ENCODE peak calls at places on chromosome 1, in seven cellular contexts. One of them, this sample, is unnamed.

GRCh38 chr1:7702365-7702764 is 68.7 kb upstream of the VAMP3 start:
- DNase-seq in cardiac muscle cell: no peak
- DNase-seq in heart right ventricle: no peak
- DNase-seq in colonic mucosa: no peak
- DNase-seq in tibial artery: no peak
- DNase-seq in dorsolateral prefrontal cortex: no peak
- DNase-seq in CD4-positive, alpha-beta memory T cell: no peak
- DNase-seq in this sample: no peak

GRCh38 chr1:15403962-15404580 is 5.6 kb upstream of the EFHD2 start:
- DNase-seq in cardiac muscle cell: no peak
- DNase-seq in heart right ventricle: no peak
- DNase-seq in colonic mucosa: no peak
- DNase-seq in tibial artery: no peak
- DNase-seq in dorsolateral prefrontal cortex: no peak
- DNase-seq in CD4-positive, alpha-beta memory T cell: no peak
- DNase-seq in this sample: no peak

GRCh38 chr1:22978299-22978698 is 5.6 kb upstream of the LACTBL1 start:
- DNase-seq in cardiac muscle cell: peak; percentile 7
- DNase-seq in heart right ventricle: no peak
- DNase-seq in colonic mucosa: no peak
- DNase-seq in tibial artery: no peak
- DNase-seq in dorsolateral prefrontal cortex: no peak
- DNase-seq in CD4-positive, alpha-beta memory T cell: no peak
- DNase-seq in this sample: no peak

GRCh38 chr1:179818743-179819173 is 58.8 kb downstream of the TOR1AIP2 start:
- DNase-seq in cardiac muscle cell: peak; percentile 58
- DNase-seq in heart right ventricle: peak; percentile 31
- DNase-seq in colonic mucosa: no peak
- DNase-seq in tibial artery: no peak
- DNase-seq in dorsolateral prefrontal cortex: no peak
- DNase-seq in CD4-positive, alpha-beta memory T cell: no peak
- DNase-seq in this sample: no peak

GRCh38 chr1:54927475-54928240 is 40.7 kb upstream of the DHCR24 start:
- DNase-seq in cardiac muscle cell: peak; percentile 75
- DNase-seq in heart right ventricle: no peak
- DNase-seq in colonic mucosa: no peak
- DNase-seq in tibial artery: no peak
- DNase-seq in dorsolateral prefrontal cortex: no peak
- DNase-seq in CD4-positive, alpha-beta memory T cell: no peak
- DNase-seq in this sample: no peak

GRCh38 chr1:150813028-150813707 is 5.1 kb upstream of the CTSK start:
- DNase-seq in cardiac muscle cell: peak; percentile 82
- DNase-seq in heart right ventricle: peak; percentile 45
- DNase-seq in colonic mucosa: peak; percentile 84
- DNase-seq in tibial artery: peak; percentile 66
- DNase-seq in dorsolateral prefrontal cortex: peak; percentile 42
- DNase-seq in CD4-positive, alpha-beta memory T cell: no peak
- DNase-seq in this sample: peak; percentile 55

GRCh38 chr1:230031131-230031530 is 35.9 kb upstream of the GALNT2 start:
- DNase-seq in cardiac muscle cell: no peak
- DNase-seq in heart right ventricle: no peak
- DNase-seq in colonic mucosa: no peak
- DNase-seq in tibial artery: no peak
- DNase-seq in dorsolateral prefrontal cortex: no peak
- DNase-seq in CD4-positive, alpha-beta memory T cell: no peak
- DNase-seq in this sample: no peak

GRCh38 chr1:54809496-54810074 is 8.5 kb upstream of the TTC22 start:
- DNase-seq in cardiac muscle cell: no peak
- DNase-seq in heart right ventricle: no peak
- DNase-seq in colonic mucosa: no peak
- DNase-seq in tibial artery: no peak
- DNase-seq in dorsolateral prefrontal cortex: no peak
- DNase-seq in CD4-positive, alpha-beta memory T cell: no peak
- DNase-seq in this sample: no peak

GRCh38 chr1:14504517-14504916 is 94.0 kb upstream of the KAZN start:
- DNase-seq in cardiac muscle cell: no peak
- DNase-seq in heart right ventricle: no peak
- DNase-seq in colonic mucosa: no peak
- DNase-seq in tibial artery: no peak
- DNase-seq in dorsolateral prefrontal cortex: no peak
- DNase-seq in CD4-positive, alpha-beta memory T cell: no peak
- DNase-seq in this sample: no peak

GRCh38 chr1:87061742-87062156 is 147.3 kb downstream of the HS2ST1 start:
- DNase-seq in cardiac muscle cell: peak; percentile 25
- DNase-seq in heart right ventricle: no peak
- DNase-seq in colonic mucosa: no peak
- DNase-seq in tibial artery: no peak
- DNase-seq in dorsolateral prefrontal cortex: no peak
- DNase-seq in CD4-positive, alpha-beta memory T cell: peak; percentile 6
- DNase-seq in this sample: no peak

GRCh38 chr1:10891081-10891480 is 94.6 kb upstream of the CASZ1 start:
- DNase-seq in cardiac muscle cell: no peak
- DNase-seq in heart right ventricle: no peak
- DNase-seq in colonic mucosa: no peak
- DNase-seq in tibial artery: no peak
- DNase-seq in dorsolateral prefrontal cortex: no peak
- DNase-seq in CD4-positive, alpha-beta memory T cell: no peak
- DNase-seq in this sample: no peak

GRCh38 chr1:15249032-15249601 is 2.1 kb downstream of the FHAD1 start:
- DNase-seq in cardiac muscle cell: peak; percentile 38
- DNase-seq in heart right ventricle: no peak
- DNase-seq in colonic mucosa: no peak
- DNase-seq in tibial artery: no peak
- DNase-seq in dorsolateral prefrontal cortex: no peak
- DNase-seq in CD4-positive, alpha-beta memory T cell: peak; percentile 44
- DNase-seq in this sample: no peak

GRCh38 chr1:241611063-241611462 is 29.1 kb downstream of the CHML start:
- DNase-seq in cardiac muscle cell: peak; percentile 75
- DNase-seq in heart right ventricle: no peak
- DNase-seq in colonic mucosa: no peak
- DNase-seq in tibial artery: no peak
- DNase-seq in dorsolateral prefrontal cortex: no peak
- DNase-seq in CD4-positive, alpha-beta memory T cell: peak; percentile 60
- DNase-seq in this sample: peak; percentile 61

GRCh38 chr1:214305164-214305751 is 24.3 kb downstream of the SMYD2 start:
- DNase-seq in cardiac muscle cell: no peak
- DNase-seq in heart right ventricle: no peak
- DNase-seq in colonic mucosa: no peak
- DNase-seq in tibial artery: no peak
- DNase-seq in dorsolateral prefrontal cortex: no peak
- DNase-seq in CD4-positive, alpha-beta memory T cell: no peak
- DNase-seq in this sample: no peak

GRCh38 chr1:206479164-206480125 is 9.2 kb downstream of the IKBKE start:
- DNase-seq in cardiac muscle cell: peak; percentile 87
- DNase-seq in heart right ventricle: peak; percentile 56
- DNase-seq in colonic mucosa: peak; percentile 69
- DNase-seq in tibial artery: peak; percentile 77
- DNase-seq in dorsolateral prefrontal cortex: peak; percentile 80
- DNase-seq in CD4-positive, alpha-beta memory T cell: peak; percentile 52
- DNase-seq in this sample: peak; percentile 78

GRCh38 chr1:33176887-33177286 is 5.0 kb downstream of the TRIM62 start:
- DNase-seq in cardiac muscle cell: no peak
- DNase-seq in heart right ventricle: no peak
- DNase-seq in colonic mucosa: no peak
- DNase-seq in tibial artery: no peak
- DNase-seq in dorsolateral prefrontal cortex: no peak
- DNase-seq in CD4-positive, alpha-beta memory T cell: no peak
- DNase-seq in this sample: no peak

GRCh38 chr1:5724847-5725246 is 267.4 kb downstream of the NPHP4 start:
- DNase-seq in cardiac muscle cell: no peak
- DNase-seq in heart right ventricle: peak; percentile 27
- DNase-seq in colonic mucosa: no peak
- DNase-seq in tibial artery: no peak
- DNase-seq in dorsolateral prefrontal cortex: no peak
- DNase-seq in CD4-positive, alpha-beta memory T cell: no peak
- DNase-seq in this sample: no peak

GRCh38 chr1:19949016-19949415 is 25.6 kb upstream of the PLA2G2E start:
- DNase-seq in cardiac muscle cell: peak; percentile 76
- DNase-seq in heart right ventricle: no peak
- DNase-seq in colonic mucosa: no peak
- DNase-seq in tibial artery: no peak
- DNase-seq in dorsolateral prefrontal cortex: no peak
- DNase-seq in CD4-positive, alpha-beta memory T cell: no peak
- DNase-seq in this sample: peak; percentile 82

GRCh38 chr1:86018311-86018923 is 138.2 kb downstream of the COL24A1 start:
- DNase-seq in cardiac muscle cell: peak; percentile 45
- DNase-seq in heart right ventricle: no peak
- DNase-seq in colonic mucosa: no peak
- DNase-seq in tibial artery: no peak
- DNase-seq in dorsolateral prefrontal cortex: peak; percentile 28
- DNase-seq in CD4-positive, alpha-beta memory T cell: peak; percentile 7
- DNase-seq in this sample: peak; percentile 52

GRCh38 chr1:183090386-183091006 is 67.3 kb downstream of the LAMC1 start:
- DNase-seq in cardiac muscle cell: peak; percentile 85
- DNase-seq in heart right ventricle: peak; percentile 33
- DNase-seq in colonic mucosa: peak; percentile 38
- DNase-seq in tibial artery: peak; percentile 60
- DNase-seq in dorsolateral prefrontal cortex: peak; percentile 30
- DNase-seq in CD4-positive, alpha-beta memory T cell: no peak
- DNase-seq in this sample: no peak

GRCh38 chr1:14815175-14815882 is 216.8 kb downstream of the KAZN start:
- DNase-seq in cardiac muscle cell: peak; percentile 12
- DNase-seq in heart right ventricle: no peak
- DNase-seq in colonic mucosa: no peak
- DNase-seq in tibial artery: no peak
- DNase-seq in dorsolateral prefrontal cortex: no peak
- DNase-seq in CD4-positive, alpha-beta memory T cell: no peak
- DNase-seq in this sample: peak; percentile 54

GRCh38 chr1:158809862-158810261 is 21.3 kb upstream of the MNDA start:
- DNase-seq in cardiac muscle cell: no peak
- DNase-seq in heart right ventricle: no peak
- DNase-seq in colonic mucosa: no peak
- DNase-seq in tibial artery: no peak
- DNase-seq in dorsolateral prefrontal cortex: no peak
- DNase-seq in CD4-positive, alpha-beta memory T cell: no peak
- DNase-seq in this sample: no peak

GRCh38 chr1:180912211-180912800 is 391 bp upstream of the KIAA1614 start:
- DNase-seq in cardiac muscle cell: peak; percentile 58
- DNase-seq in heart right ventricle: peak; percentile 43
- DNase-seq in colonic mucosa: peak; percentile 29
- DNase-seq in tibial artery: peak; percentile 30
- DNase-seq in dorsolateral prefrontal cortex: peak; percentile 22
- DNase-seq in CD4-positive, alpha-beta memory T cell: no peak
- DNase-seq in this sample: peak; percentile 56

GRCh38 chr1:42958488-42959317 is at the start of gene SLC2A1:
- DNase-seq in cardiac muscle cell: peak; percentile 93
- DNase-seq in heart right ventricle: peak; percentile 90
- DNase-seq in colonic mucosa: peak; percentile 96
- DNase-seq in tibial artery: peak; percentile 94
- DNase-seq in dorsolateral prefrontal cortex: peak; percentile 96
- DNase-seq in CD4-positive, alpha-beta memory T cell: peak; percentile 92
- DNase-seq in this sample: peak; percentile 89
- H3K4me3 ChIP-seq in cardiac muscle cell: peak within 1 kb of the TSS; percentile 100
- H3K4me3 ChIP-seq in heart right ventricle: peak within 1 kb of the TSS; percentile 84
- H3K4me3 ChIP-seq in colonic mucosa: peak within 1 kb of the TSS; percentile 92
- H3K4me3 ChIP-seq in tibial artery: peak within 1 kb of the TSS; percentile 75
- H3K4me3 ChIP-seq in dorsolateral prefrontal cortex: peak within 1 kb of the TSS; percentile 85
- H3K4me3 ChIP-seq in CD4-positive, alpha-beta memory T cell: peak within 1 kb of the TSS; percentile 78
- H3K4me3 ChIP-seq in this sample: peak within 1 kb of the TSS; percentile 95

DNA sequence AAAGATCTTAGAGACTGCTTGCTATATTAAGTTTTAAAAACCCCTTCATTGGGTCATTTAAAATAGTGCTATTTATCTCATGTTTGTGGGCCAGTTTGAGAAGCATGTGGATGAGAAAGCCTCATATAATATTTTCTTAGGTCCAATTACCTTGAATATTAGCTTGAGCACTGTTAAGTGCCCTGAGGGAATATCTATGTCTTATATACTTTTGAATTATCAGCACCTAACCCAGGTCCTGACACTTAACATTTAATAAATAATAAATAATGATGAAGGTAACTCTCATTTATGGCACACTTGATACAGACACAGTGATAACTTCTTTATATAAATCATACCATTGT is 293 bp upstream of the GBP2 start:
- DNase-seq in cardiac muscle cell: no peak
- DNase-seq in heart right ventricle: no peak
- DNase-seq in colonic mucosa: no peak
- DNase-seq in tibial artery: no peak
- DNase-seq in dorsolateral prefrontal cortex: no peak
- DNase-seq in CD4-positive, alpha-beta memory T cell: no peak
- DNase-seq in this sample: no peak
- H3K27ac ChIP-seq in cardiac muscle cell: peak overlapping the region; percentile 20
- H3K27ac ChIP-seq in heart right ventricle: peak overlapping the region; percentile 37
- H3K27ac ChIP-seq in colonic mucosa: peak overlapping the region; percentile 90
- H3K27ac ChIP-seq in tibial artery: peak overlapping the region; percentile 74
- H3K27ac ChIP-seq in dorsolateral prefrontal cortex: peak overlapping the region; percentile 44
- H3K27ac ChIP-seq in CD4-positive, alpha-beta memory T cell: peak overlapping the region; percentile 80
- H3K27ac ChIP-seq in this sample: peak overlapping the region; percentile 33

DNA sequence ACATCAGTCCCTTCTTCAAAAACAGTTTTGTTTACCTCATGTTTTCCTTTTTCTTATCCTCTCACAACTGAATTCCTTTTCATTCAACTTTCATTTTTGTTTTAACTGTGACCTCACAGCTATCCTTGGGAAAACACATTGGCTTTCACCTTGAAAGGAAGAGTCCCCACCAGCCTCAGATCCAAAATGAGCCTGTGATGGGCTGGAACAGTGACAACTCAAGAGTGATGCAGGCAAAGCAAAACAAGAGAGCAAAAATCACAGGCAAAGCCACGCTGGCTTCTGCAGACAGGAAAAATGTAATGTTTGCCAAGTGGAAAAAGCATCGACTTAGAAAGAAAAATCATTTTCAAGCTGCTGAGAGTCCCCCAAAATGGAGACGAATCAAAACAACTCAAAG is 51.0 kb downstream of the ALG14 start:
- DNase-seq in cardiac muscle cell: no peak
- DNase-seq in heart right ventricle: no peak
- DNase-seq in colonic mucosa: no peak
- DNase-seq in tibial artery: no peak
- DNase-seq in dorsolateral prefrontal cortex: no peak
- DNase-seq in CD4-positive, alpha-beta memory T cell: no peak
- DNase-seq in this sample: no peak
- H3K4me3 ChIP-seq in cardiac muscle cell: no peak overlapping the region
- H3K4me3 ChIP-seq in heart right ventricle: no peak overlapping the region
- H3K4me3 ChIP-seq in colonic mucosa: no peak overlapping the region
- H3K4me3 ChIP-seq in tibial artery: peak overlapping the region; percentile 26
- H3K4me3 ChIP-seq in dorsolateral prefrontal cortex: peak overlapping the region; percentile 41
- H3K4me3 ChIP-seq in CD4-positive, alpha-beta memory T cell: no peak overlapping the region
- H3K4me3 ChIP-seq in this sample: no peak overlapping the region

GRCh38 chr1:201916649-201917249 is 28.1 kb downstream of the SHISA4 start:
- DNase-seq in cardiac muscle cell: peak; percentile 91
- DNase-seq in heart right ventricle: peak; percentile 63
- DNase-seq in colonic mucosa: peak; percentile 71
- DNase-seq in tibial artery: peak; percentile 97
- DNase-seq in dorsolateral prefrontal cortex: no peak
- DNase-seq in CD4-positive, alpha-beta memory T cell: no peak
- DNase-seq in this sample: peak; percentile 96

GRCh38 chr1:201914456-201915235 is 25.9 kb downstream of the SHISA4 start:
- DNase-seq in cardiac muscle cell: peak; percentile 72
- DNase-seq in heart right ventricle: no peak
- DNase-seq in colonic mucosa: no peak
- DNase-seq in tibial artery: no peak
- DNase-seq in dorsolateral prefrontal cortex: no peak
- DNase-seq in CD4-positive, alpha-beta memory T cell: no peak
- DNase-seq in this sample: no peak

GRCh38 chr1:201911827-201912571 is 23.3 kb downstream of the SHISA4 start:
- DNase-seq in cardiac muscle cell: no peak
- DNase-seq in heart right ventricle: no peak
- DNase-seq in colonic mucosa: no peak
- DNase-seq in tibial artery: no peak
- DNase-seq in dorsolateral prefrontal cortex: no peak
- DNase-seq in CD4-positive, alpha-beta memory T cell: no peak
- DNase-seq in this sample: no peak

GRCh38 chr1:201917362-201918033 is 28.8 kb downstream of the SHISA4 start:
- DNase-seq in cardiac muscle cell: peak; percentile 95
- DNase-seq in heart right ventricle: no peak
- DNase-seq in colonic mucosa: no peak
- DNase-seq in tibial artery: peak; percentile 68
- DNase-seq in dorsolateral prefrontal cortex: no peak
- DNase-seq in CD4-positive, alpha-beta memory T cell: no peak
- DNase-seq in this sample: peak; percentile 80

GRCh38 chr1:201912832-201913231 is 24.1 kb downstream of the SHISA4 start:
- DNase-seq in cardiac muscle cell: peak; percentile 63
- DNase-seq in heart right ventricle: no peak
- DNase-seq in colonic mucosa: no peak
- DNase-seq in tibial artery: no peak
- DNase-seq in dorsolateral prefrontal cortex: no peak
- DNase-seq in CD4-positive, alpha-beta memory T cell: no peak
- DNase-seq in this sample: no peak
- H3K27ac ChIP-seq in cardiac muscle cell: peak overlapping the region; percentile 14
- H3K27ac ChIP-seq in heart right ventricle: no peak overlapping the region
- H3K27ac ChIP-seq in colonic mucosa: peak overlapping the region; percentile 55
- H3K27ac ChIP-seq in tibial artery: peak overlapping the region; percentile 94
- H3K27ac ChIP-seq in dorsolateral prefrontal cortex: no peak overlapping the region
- H3K27ac ChIP-seq in CD4-positive, alpha-beta memory T cell: no peak overlapping the region
- H3K27ac ChIP-seq in this sample: no peak overlapping the region